ENCODE peak calls at places on chromosomes 12 and 14, in seven cellular contexts. One of them, this sample, is unnamed.

GRCh38 chr12:470133-470532 is 10.4 kb downstream of the B4GALNT3 start:
- DNase-seq in suprapubic skin: no peak
- DNase-seq in Right ventricle myocardium superior: no peak
- DNase-seq in GM18507: no peak
- DNase-seq in C1 segment of cervical spinal cord: no peak
- DNase-seq in T follicular helper cell: no peak
- DNase-seq in NCI-H1694 treated with DMSO at 0.1 percent for 48 hours: no peak
- DNase-seq in this sample: no peak

GRCh38 chr12:6234906-6235305 is 34.7 kb downstream of the CD9 start:
- DNase-seq in C1 segment of cervical spinal cord: no peak
- DNase-seq in suprapubic skin: no peak
- DNase-seq in T follicular helper cell: no peak
- DNase-seq in NCI-H1694 treated with DMSO at 0.1 percent for 48 hours: no peak
- DNase-seq in Right ventricle myocardium superior: no peak
- DNase-seq in GM18507: no peak
- DNase-seq in this sample: no peak

GRCh38 chr14:76696361-76696760 is 64.9 kb upstream of the VASH1 start:
- DNase-seq in Right ventricle myocardium superior: no peak
- DNase-seq in suprapubic skin: no peak
- DNase-seq in NCI-H1694 treated with DMSO at 0.1 percent for 48 hours: no peak
- DNase-seq in T follicular helper cell: no peak
- DNase-seq in GM18507: no peak
- DNase-seq in C1 segment of cervical spinal cord: no peak
- DNase-seq in this sample: no peak

GRCh38 chr12:46556105-46556559 is 183.6 kb upstream of the SLC38A2 start:
- DNase-seq in C1 segment of cervical spinal cord: no peak
- DNase-seq in NCI-H1694 treated with DMSO at 0.1 percent for 48 hours: no peak
- DNase-seq in GM18507: no peak
- DNase-seq in suprapubic skin: no peak
- DNase-seq in Right ventricle myocardium superior: no peak
- DNase-seq in T follicular helper cell: no peak
- DNase-seq in this sample: no peak

GRCh38 chr14:21039585-21040369 is 2.4 kb upstream of the RNASE7 start:
- DNase-seq in C1 segment of cervical spinal cord: peak; percentile 12
- DNase-seq in suprapubic skin: no peak
- DNase-seq in NCI-H1694 treated with DMSO at 0.1 percent for 48 hours: peak; percentile 79
- DNase-seq in Right ventricle myocardium superior: peak; percentile 52
- DNase-seq in GM18507: no peak
- DNase-seq in T follicular helper cell: no peak
- DNase-seq in this sample: no peak

GRCh38 chr12:112584266-112584722 is 165.5 kb downstream of the PTPN11 start:
- DNase-seq in GM18507: no peak
- DNase-seq in NCI-H1694 treated with DMSO at 0.1 percent for 48 hours: no peak
- DNase-seq in Right ventricle myocardium superior: no peak
- DNase-seq in C1 segment of cervical spinal cord: no peak
- DNase-seq in suprapubic skin: no peak
- DNase-seq in T follicular helper cell: no peak
- DNase-seq in this sample: no peak

GRCh38 chr14:34722723-34723545 is 8.5 kb upstream of the CFL2 start:
- DNase-seq in suprapubic skin: no peak
- DNase-seq in GM18507: no peak
- DNase-seq in Right ventricle myocardium superior: no peak
- DNase-seq in C1 segment of cervical spinal cord: no peak
- DNase-seq in NCI-H1694 treated with DMSO at 0.1 percent for 48 hours: peak; percentile 75
- DNase-seq in T follicular helper cell: no peak
- DNase-seq in this sample: peak; percentile 10

GRCh38 chr12:89752331-89752730 is 43.7 kb upstream of the ATP2B1 start:
- DNase-seq in Right ventricle myocardium superior: no peak
- DNase-seq in suprapubic skin: no peak
- DNase-seq in T follicular helper cell: no peak
- DNase-seq in C1 segment of cervical spinal cord: no peak
- DNase-seq in NCI-H1694 treated with DMSO at 0.1 percent for 48 hours: no peak
- DNase-seq in GM18507: no peak
- DNase-seq in this sample: no peak

GRCh38 chr14:77707355-77707723 is 484 bp downstream of the ALKBH1 start:
- DNase-seq in GM18507: no peak
- DNase-seq in NCI-H1694 treated with DMSO at 0.1 percent for 48 hours: peak; percentile 70
- DNase-seq in suprapubic skin: no peak
- DNase-seq in C1 segment of cervical spinal cord: no peak
- DNase-seq in Right ventricle myocardium superior: no peak
- DNase-seq in T follicular helper cell: peak; percentile 7
- DNase-seq in this sample: no peak

GRCh38 chr14:103141117-103141796 is 18.0 kb downstream of the TNFAIP2 start:
- DNase-seq in NCI-H1694 treated with DMSO at 0.1 percent for 48 hours: peak; percentile 85
- DNase-seq in C1 segment of cervical spinal cord: no peak
- DNase-seq in suprapubic skin: no peak
- DNase-seq in T follicular helper cell: no peak
- DNase-seq in Right ventricle myocardium superior: no peak
- DNase-seq in GM18507: peak; percentile 33
- DNase-seq in this sample: no peak

GRCh38 chr12:30525171-30525570 is 170.5 kb downstream of the IPO8 start:
- DNase-seq in GM18507: no peak
- DNase-seq in NCI-H1694 treated with DMSO at 0.1 percent for 48 hours: no peak
- DNase-seq in C1 segment of cervical spinal cord: no peak
- DNase-seq in T follicular helper cell: no peak
- DNase-seq in Right ventricle myocardium superior: no peak
- DNase-seq in suprapubic skin: no peak
- DNase-seq in this sample: no peak

GRCh38 chr14:70005281-70005805 is 126.1 kb downstream of the SMOC1 start:
- DNase-seq in T follicular helper cell: no peak
- DNase-seq in NCI-H1694 treated with DMSO at 0.1 percent for 48 hours: no peak
- DNase-seq in C1 segment of cervical spinal cord: no peak
- DNase-seq in suprapubic skin: no peak
- DNase-seq in Right ventricle myocardium superior: no peak
- DNase-seq in GM18507: no peak
- DNase-seq in this sample: no peak

GRCh38 chr12:57520008-57520726 is at the start of gene DDIT3:
- DNase-seq in T follicular helper cell: peak; percentile 100
- DNase-seq in GM18507: peak; percentile 18
- DNase-seq in C1 segment of cervical spinal cord: peak; percentile 98
- DNase-seq in suprapubic skin: peak; percentile 100
- DNase-seq in Right ventricle myocardium superior: peak; percentile 100
- DNase-seq in NCI-H1694 treated with DMSO at 0.1 percent for 48 hours: peak; percentile 94
- DNase-seq in this sample: peak; percentile 98

GRCh38 chr14:68144051-68144681 is 324.6 kb downstream of the RAD51B start:
- DNase-seq in suprapubic skin: peak; percentile 76
- DNase-seq in GM18507: no peak
- DNase-seq in Right ventricle myocardium superior: no peak
- DNase-seq in NCI-H1694 treated with DMSO at 0.1 percent for 48 hours: no peak
- DNase-seq in T follicular helper cell: no peak
- DNase-seq in C1 segment of cervical spinal cord: no peak
- DNase-seq in this sample: no peak

GRCh38 chr14:64891839-64892375 is 12.2 kb upstream of the SPTB start:
- DNase-seq in T follicular helper cell: no peak
- DNase-seq in Right ventricle myocardium superior: no peak
- DNase-seq in NCI-H1694 treated with DMSO at 0.1 percent for 48 hours: peak; percentile 89
- DNase-seq in GM18507: no peak
- DNase-seq in C1 segment of cervical spinal cord: no peak
- DNase-seq in suprapubic skin: no peak
- DNase-seq in this sample: no peak

GRCh38 chr14:45227566-45227965 is 25.4 kb downstream of the MIS18BP1 start:
- DNase-seq in NCI-H1694 treated with DMSO at 0.1 percent for 48 hours: no peak
- DNase-seq in suprapubic skin: no peak
- DNase-seq in C1 segment of cervical spinal cord: no peak
- DNase-seq in Right ventricle myocardium superior: no peak
- DNase-seq in GM18507: no peak
- DNase-seq in T follicular helper cell: no peak
- DNase-seq in this sample: no peak

GRCh38 chr14:69152181-69152943 is 557 bp downstream of the DCAF5 start:
- DNase-seq in suprapubic skin: peak; percentile 68
- DNase-seq in GM18507: no peak
- DNase-seq in Right ventricle myocardium superior: no peak
- DNase-seq in NCI-H1694 treated with DMSO at 0.1 percent for 48 hours: peak; percentile 17
- DNase-seq in T follicular helper cell: peak; percentile 38
- DNase-seq in C1 segment of cervical spinal cord: no peak
- DNase-seq in this sample: no peak

GRCh38 chr14:105317546-105317945 is 3.0 kb downstream of the PACS2 start:
- DNase-seq in Right ventricle myocardium superior: peak; percentile 68
- DNase-seq in NCI-H1694 treated with DMSO at 0.1 percent for 48 hours: peak; percentile 42
- DNase-seq in T follicular helper cell: no peak
- DNase-seq in GM18507: no peak
- DNase-seq in C1 segment of cervical spinal cord: no peak
- DNase-seq in suprapubic skin: no peak
- DNase-seq in this sample: peak; percentile 68

GRCh38 chr14:72615511-72616121 is 278.3 kb downstream of the DPF3 start:
- DNase-seq in GM18507: no peak
- DNase-seq in NCI-H1694 treated with DMSO at 0.1 percent for 48 hours: no peak
- DNase-seq in T follicular helper cell: no peak
- DNase-seq in Right ventricle myocardium superior: no peak
- DNase-seq in suprapubic skin: no peak
- DNase-seq in C1 segment of cervical spinal cord: no peak
- DNase-seq in this sample: no peak

GRCh38 chr14:95895720-95896119 is 19.1 kb downstream of the TUNAR start:
- DNase-seq in NCI-H1694 treated with DMSO at 0.1 percent for 48 hours: peak; percentile 28
- DNase-seq in T follicular helper cell: no peak
- DNase-seq in GM18507: peak; percentile 7
- DNase-seq in Right ventricle myocardium superior: no peak
- DNase-seq in suprapubic skin: no peak
- DNase-seq in C1 segment of cervical spinal cord: no peak
- DNase-seq in this sample: no peak